ENCODE peak calls at places on chromosomes 13 and 19, in eight cellular contexts. One of them, this sample, is unnamed. For H3K4me1, the result is how much of the 10 kb centered on the place peaks cover.

GRCh38 chr19:44927746-44928145 is 13.3 kb downstream of the APOC1 start:
- DNase-seq in stomach: no peak
- DNase-seq in upper lobe of left lung: no peak
- DNase-seq in CD8-positive, alpha-beta memory T cell: no peak
- DNase-seq in MM.1S: no peak
- DNase-seq in GM23248: peak
- DNase-seq in IMR-90: peak
- DNase-seq in PC-3: no peak
- DNase-seq in this sample: no peak

GRCh38 chr13:52061587-52061986 is 37.1 kb downstream of the UTP14C start:
- DNase-seq in stomach: no peak
- DNase-seq in upper lobe of left lung: no peak
- DNase-seq in CD8-positive, alpha-beta memory T cell: no peak
- DNase-seq in MM.1S: no peak
- DNase-seq in GM23248: peak
- DNase-seq in IMR-90: no peak
- DNase-seq in PC-3: no peak
- DNase-seq in this sample: no peak

GRCh38 chr13:39329182-39329639 is 273.8 kb downstream of the LHFPL6 start:
- DNase-seq in stomach: no peak
- DNase-seq in upper lobe of left lung: no peak
- DNase-seq in CD8-positive, alpha-beta memory T cell: no peak
- DNase-seq in MM.1S: no peak
- DNase-seq in GM23248: no peak
- DNase-seq in IMR-90: no peak
- DNase-seq in PC-3: no peak
- DNase-seq in this sample: no peak

GRCh38 chr19:15436012-15436825 is 13.5 kb downstream of the WIZ start:
- DNase-seq in stomach: no peak
- DNase-seq in upper lobe of left lung: no peak
- DNase-seq in CD8-positive, alpha-beta memory T cell: no peak
- DNase-seq in MM.1S: no peak
- DNase-seq in GM23248: peak
- DNase-seq in IMR-90: no peak
- DNase-seq in PC-3: no peak
- DNase-seq in this sample: no peak

GRCh38 chr19:32676186-32676894 is 692 bp downstream of the RGS9BP start:
- DNase-seq in stomach: peak
- DNase-seq in upper lobe of left lung: peak
- DNase-seq in CD8-positive, alpha-beta memory T cell: no peak
- DNase-seq in MM.1S: no peak
- DNase-seq in GM23248: peak
- DNase-seq in IMR-90: no peak
- DNase-seq in PC-3: no peak
- DNase-seq in this sample: peak

GRCh38 chr13:80946008-80946802 is 605.3 kb upstream of the SPRY2 start:
- DNase-seq in stomach: no peak
- DNase-seq in upper lobe of left lung: no peak
- DNase-seq in CD8-positive, alpha-beta memory T cell: no peak
- DNase-seq in MM.1S: no peak
- DNase-seq in GM23248: no peak
- DNase-seq in IMR-90: no peak
- DNase-seq in PC-3: peak
- DNase-seq in this sample: no peak

GRCh38 chr19:24033962-24034342 is 53.0 kb upstream of the ZNF254 start:
- DNase-seq in stomach: peak
- DNase-seq in upper lobe of left lung: no peak
- DNase-seq in CD8-positive, alpha-beta memory T cell: no peak
- DNase-seq in MM.1S: no peak
- DNase-seq in GM23248: peak
- DNase-seq in IMR-90: peak
- DNase-seq in PC-3: peak
- DNase-seq in this sample: peak

GRCh38 chr13:112442483-112443090 is 66.4 kb downstream of the SPACA7 start:
- DNase-seq in stomach: no peak
- DNase-seq in upper lobe of left lung: no peak
- DNase-seq in CD8-positive, alpha-beta memory T cell: no peak
- DNase-seq in MM.1S: no peak
- DNase-seq in GM23248: no peak
- DNase-seq in IMR-90: peak
- DNase-seq in PC-3: no peak
- DNase-seq in this sample: no peak

GRCh38 chr19:7639863-7640348 is 3.0 kb downstream of the STXBP2 start:
- DNase-seq in stomach: no peak
- DNase-seq in upper lobe of left lung: no peak
- DNase-seq in CD8-positive, alpha-beta memory T cell: no peak
- DNase-seq in MM.1S: no peak
- DNase-seq in GM23248: no peak
- DNase-seq in IMR-90: no peak
- DNase-seq in PC-3: no peak
- DNase-seq in this sample: no peak

GRCh38 chr19:10260141-10260584 is 8.1 kb downstream of the MRPL4 start:
- DNase-seq in stomach: peak
- DNase-seq in upper lobe of left lung: no peak
- DNase-seq in CD8-positive, alpha-beta memory T cell: no peak
- DNase-seq in MM.1S: no peak
- DNase-seq in GM23248: peak
- DNase-seq in IMR-90: no peak
- DNase-seq in PC-3: peak
- DNase-seq in this sample: peak

GRCh38 chr13:107518292-107518691 is 697.0 kb downstream of the LIG4 start:
- DNase-seq in stomach: no peak
- DNase-seq in upper lobe of left lung: no peak
- DNase-seq in CD8-positive, alpha-beta memory T cell: no peak
- DNase-seq in MM.1S: peak
- DNase-seq in GM23248: peak
- DNase-seq in IMR-90: peak
- DNase-seq in PC-3: peak
- DNase-seq in this sample: no peak

GRCh38 chr19:10126213-10126639 is 6.5 kb upstream of the EIF3G start:
- DNase-seq in stomach: no peak
- DNase-seq in upper lobe of left lung: no peak
- DNase-seq in CD8-positive, alpha-beta memory T cell: no peak
- DNase-seq in MM.1S: no peak
- DNase-seq in GM23248: no peak
- DNase-seq in IMR-90: no peak
- DNase-seq in PC-3: no peak
- DNase-seq in this sample: no peak

GRCh38 chr19:47790398-47790814 is 11.9 kb downstream of the SELENOW start:
- DNase-seq in stomach: peak
- DNase-seq in upper lobe of left lung: peak
- DNase-seq in CD8-positive, alpha-beta memory T cell: peak
- DNase-seq in MM.1S: peak
- DNase-seq in GM23248: peak
- DNase-seq in IMR-90: peak
- DNase-seq in PC-3: peak
- DNase-seq in this sample: peak

GRCh38 chr13:30739646-30740642 is 4.6 kb downstream of the ALOX5AP start:
- DNase-seq in stomach: peak
- DNase-seq in upper lobe of left lung: no peak
- DNase-seq in CD8-positive, alpha-beta memory T cell: no peak
- DNase-seq in MM.1S: no peak
- DNase-seq in GM23248: peak
- DNase-seq in IMR-90: peak
- DNase-seq in PC-3: peak
- DNase-seq in this sample: no peak

GRCh38 chr19:40687525-40688016 is 2.9 kb downstream of the NUMBL start:
- DNase-seq in stomach: peak
- DNase-seq in upper lobe of left lung: no peak
- DNase-seq in CD8-positive, alpha-beta memory T cell: no peak
- DNase-seq in MM.1S: no peak
- DNase-seq in GM23248: peak
- DNase-seq in IMR-90: peak
- DNase-seq in PC-3: no peak
- DNase-seq in this sample: peak

GRCh38 chr13:48578516-48579166 is 45.8 kb upstream of the RCBTB2 start:
- DNase-seq in stomach: no peak
- DNase-seq in upper lobe of left lung: no peak
- DNase-seq in CD8-positive, alpha-beta memory T cell: no peak
- DNase-seq in MM.1S: no peak
- DNase-seq in GM23248: no peak
- DNase-seq in IMR-90: no peak
- DNase-seq in PC-3: no peak
- DNase-seq in this sample: no peak

GRCh38 chr19:30063184-30064020 is 121.4 kb downstream of the URI1 start:
- DNase-seq in stomach: no peak
- DNase-seq in upper lobe of left lung: no peak
- DNase-seq in CD8-positive, alpha-beta memory T cell: no peak
- DNase-seq in MM.1S: no peak
- DNase-seq in GM23248: no peak
- DNase-seq in IMR-90: no peak
- DNase-seq in PC-3: no peak
- DNase-seq in this sample: no peak

DNA sequence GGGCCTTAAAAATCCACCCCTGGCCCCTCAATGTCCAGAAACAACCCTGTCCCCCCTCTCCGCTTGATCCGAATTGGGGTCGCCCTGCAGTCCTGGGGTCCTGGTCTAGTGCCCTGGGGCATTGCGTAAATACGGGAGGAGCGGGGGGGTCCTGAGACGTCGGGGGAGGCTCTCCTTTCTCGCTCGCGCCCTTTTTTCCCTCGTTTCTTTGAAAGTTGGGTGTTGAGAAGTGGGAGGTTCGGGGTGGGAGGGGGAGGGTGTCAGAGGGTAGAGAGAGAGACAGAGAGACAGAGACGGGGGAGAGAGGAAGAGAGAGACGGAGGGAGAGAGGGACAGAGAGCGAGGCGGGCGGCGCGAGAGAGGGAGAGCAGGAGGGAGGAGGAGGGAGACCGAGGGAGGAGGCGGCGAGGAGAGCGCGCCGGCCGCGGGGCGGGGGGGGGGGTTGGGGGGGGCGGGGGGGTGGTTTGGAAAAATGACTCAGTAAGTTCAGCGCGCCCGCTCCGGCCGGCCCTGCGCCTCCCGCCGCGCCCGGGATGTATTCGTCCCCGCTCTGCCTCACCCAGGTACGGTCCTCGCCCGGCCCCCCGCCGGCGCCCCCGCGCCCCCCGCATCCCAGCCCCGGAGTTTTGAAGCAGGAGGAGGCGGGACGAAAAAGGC is at the start of gene NFIC:
- DNase-seq in stomach: peak
- DNase-seq in upper lobe of left lung: peak
- DNase-seq in CD8-positive, alpha-beta memory T cell: peak
- DNase-seq in MM.1S: no peak
- DNase-seq in GM23248: peak
- DNase-seq in IMR-90: peak
- DNase-seq in PC-3: peak
- DNase-seq in this sample: peak
- H3K4me1 ChIP-seq in stomach: half or more
- H3K4me1 ChIP-seq in upper lobe of left lung: half or more
- H3K4me1 ChIP-seq in CD8-positive, alpha-beta memory T cell: under half
- H3K4me1 ChIP-seq in MM.1S: under half
- H3K4me1 ChIP-seq in GM23248: under half
- H3K4me1 ChIP-seq in IMR-90: under half
- H3K4me1 ChIP-seq in PC-3: under half
- H3K4me1 ChIP-seq in this sample: under half

GRCh38 chr19:8643860-8644653 is 13.6 kb downstream of the NFILZ start:
- DNase-seq in stomach: no peak
- DNase-seq in upper lobe of left lung: no peak
- DNase-seq in CD8-positive, alpha-beta memory T cell: no peak
- DNase-seq in MM.1S: no peak
- DNase-seq in GM23248: no peak
- DNase-seq in IMR-90: no peak
- DNase-seq in PC-3: no peak
- DNase-seq in this sample: no peak

GRCh38 chr19:8640402-8641004 is 10.1 kb downstream of the NFILZ start:
- DNase-seq in stomach: peak
- DNase-seq in upper lobe of left lung: no peak
- DNase-seq in CD8-positive, alpha-beta memory T cell: no peak
- DNase-seq in MM.1S: no peak
- DNase-seq in GM23248: peak
- DNase-seq in IMR-90: no peak
- DNase-seq in PC-3: no peak
- DNase-seq in this sample: no peak

GRCh38 chr19:8639821-8640401 is 9.5 kb downstream of the NFILZ start:
- DNase-seq in stomach: no peak
- DNase-seq in upper lobe of left lung: no peak
- DNase-seq in CD8-positive, alpha-beta memory T cell: no peak
- DNase-seq in MM.1S: no peak
- DNase-seq in GM23248: no peak
- DNase-seq in IMR-90: no peak
- DNase-seq in PC-3: no peak
- DNase-seq in this sample: no peak

GRCh38 chr19:8641221-8641907 is 10.9 kb downstream of the NFILZ start:
- DNase-seq in stomach: no peak
- DNase-seq in upper lobe of left lung: no peak
- DNase-seq in CD8-positive, alpha-beta memory T cell: no peak
- DNase-seq in MM.1S: no peak
- DNase-seq in GM23248: no peak
- DNase-seq in IMR-90: no peak
- DNase-seq in PC-3: no peak
- DNase-seq in this sample: no peak

DNA sequence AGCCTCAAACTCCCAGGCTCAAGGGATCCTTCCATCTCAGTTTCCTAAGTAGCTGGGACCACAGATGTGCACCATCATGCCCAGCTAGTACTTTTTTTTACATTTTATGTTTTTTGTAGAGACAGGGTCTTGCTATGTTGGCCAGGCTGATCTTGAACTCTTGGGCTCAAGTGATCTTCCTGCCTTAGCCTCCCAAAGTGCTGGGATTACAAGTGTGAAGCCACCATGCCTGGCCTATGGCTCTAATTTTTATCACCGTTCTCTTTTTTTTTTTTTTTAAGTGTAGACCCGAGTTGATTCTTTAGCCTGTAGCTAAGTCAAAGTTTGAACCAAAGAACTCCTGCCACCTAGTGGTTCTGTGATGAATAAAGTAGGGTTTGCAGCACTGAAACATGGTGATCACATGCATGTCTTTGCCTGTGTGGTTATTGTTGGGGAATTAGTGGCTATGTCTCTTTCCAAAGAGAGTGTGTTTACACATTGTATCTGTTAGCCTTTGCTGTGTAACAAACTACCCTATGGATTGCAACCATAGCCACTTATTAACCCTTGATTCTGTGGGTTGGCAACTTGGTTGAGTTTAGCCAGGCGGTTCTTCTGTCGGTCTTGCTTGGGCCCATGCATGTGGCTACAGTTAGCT is 11.6 kb downstream of the NFILZ start:
- DNase-seq in stomach: no peak
- DNase-seq in upper lobe of left lung: no peak
- DNase-seq in CD8-positive, alpha-beta memory T cell: no peak
- DNase-seq in MM.1S: peak
- DNase-seq in GM23248: peak
- DNase-seq in IMR-90: peak
- DNase-seq in PC-3: peak
- DNase-seq in this sample: no peak
- H3K27ac ChIP-seq in stomach: no peak
- H3K27ac ChIP-seq in upper lobe of left lung: no peak
- H3K27ac ChIP-seq in CD8-positive, alpha-beta memory T cell: no peak
- H3K27ac ChIP-seq in MM.1S: no peak
- H3K27ac ChIP-seq in GM23248: no peak
- H3K27ac ChIP-seq in IMR-90: no peak
- H3K27ac ChIP-seq in PC-3: no peak
- H3K27ac ChIP-seq in this sample: no peak

GRCh38 chr13:50420720-50421456 is 405.6 kb downstream of the KCNRG start:
- DNase-seq in stomach: no peak
- DNase-seq in upper lobe of left lung: no peak
- DNase-seq in CD8-positive, alpha-beta memory T cell: no peak
- DNase-seq in MM.1S: no peak
- DNase-seq in GM23248: peak
- DNase-seq in IMR-90: no peak
- DNase-seq in PC-3: no peak
- DNase-seq in this sample: no peak
- H3K4me1 ChIP-seq in stomach: under half
- H3K4me1 ChIP-seq in upper lobe of left lung: under half
- H3K4me1 ChIP-seq in CD8-positive, alpha-beta memory T cell: under half
- H3K4me1 ChIP-seq in MM.1S: under half
- H3K4me1 ChIP-seq in GM23248: under half
- H3K4me1 ChIP-seq in IMR-90: under half
- H3K4me1 ChIP-seq in PC-3: under half
- H3K4me1 ChIP-seq in this sample: under half

GRCh38 chr13:33153421-33154381 is 131.9 kb downstream of the STARD13 start:
- DNase-seq in stomach: no peak
- DNase-seq in upper lobe of left lung: peak
- DNase-seq in CD8-positive, alpha-beta memory T cell: no peak
- DNase-seq in MM.1S: no peak
- DNase-seq in GM23248: peak
- DNase-seq in IMR-90: peak
- DNase-seq in PC-3: peak
- DNase-seq in this sample: no peak
- H3K27ac ChIP-seq in stomach: peak
- H3K27ac ChIP-seq in upper lobe of left lung: peak
- H3K27ac ChIP-seq in CD8-positive, alpha-beta memory T cell: no peak
- H3K27ac ChIP-seq in MM.1S: no peak
- H3K27ac ChIP-seq in GM23248: peak
- H3K27ac ChIP-seq in IMR-90: peak
- H3K27ac ChIP-seq in PC-3: peak
- H3K27ac ChIP-seq in this sample: peak